ENCODE peak calls at places on chromosomes 3 and 15, in eight cellular contexts. K is natural killer cell; F is AG04449; A is neural crest cell; X is RWPE1; L is posterior cingulate gyrus; R is stimulated activated CD4-positive, alpha-beta T cell treated with anti-CD3 and anti-CD28 coated beads, Interleukin-2, amount 100 ng/mL, for 48 hours; H is LHCN-M2. I is an unnamed sample.

GRCh38 chr15:92643849-92644815 is 11.4 kb downstream of the FAM174B start:
- DNase-seq in K (no peak), F (no peak), A (no peak), X (no peak), L (no peak), R (no peak), H (no peak), I (no peak)

GRCh38 chr3:128551872-128552271 is 58.9 kb upstream of the GATA2 start:
- DNase-seq in K (no peak), F (no peak), A (no peak), X (no peak), L (no peak), R (no peak), H (no peak), I (no peak)

GRCh38 chr3:159252274-159252673 is 450.4 kb downstream of the MFSD1 start:
- DNase-seq in K (no peak), F (peak), A (no peak), X (no peak), L (no peak), R (no peak), H (peak), I (no peak)

GRCh38 chr3:60294181-60294580 is 957.1 kb downstream of the FHIT start:
- DNase-seq in K (no peak), F (no peak), A (no peak), X (no peak), L (no peak), R (no peak), H (no peak), I (no peak)

GRCh38 chr3:110027446-110027845 is 690.1 kb upstream of the DPPA4 start:
- DNase-seq in K (no peak), F (peak), A (no peak), X (peak), L (no peak), R (no peak), H (peak), I (peak)

GRCh38 chr3:116034071-116034470 is 410.8 kb downstream of the GAP43 start:
- DNase-seq in K (no peak), F (no peak), A (no peak), X (no peak), L (no peak), R (no peak), H (no peak), I (no peak)

GRCh38 chr15:95996494-95996893 is 334.0 kb upstream of the NR2F2 start:
- DNase-seq in K (no peak), F (no peak), A (no peak), X (no peak), L (no peak), R (no peak), H (no peak), I (no peak)

GRCh38 chr15:56906766-56907165 is 11.7 kb upstream of the TCF12 start:
- DNase-seq in K (no peak), F (no peak), A (no peak), X (peak), L (no peak), R (no peak), H (no peak), I (no peak)

GRCh38 chr15:55869660-55870059 is 123.8 kb downstream of the NEDD4 start:
- DNase-seq in K (no peak), F (no peak), A (no peak), X (no peak), L (no peak), R (no peak), H (no peak), I (no peak)

GRCh38 chr15:28022961-28023360 is 76.2 kb downstream of the OCA2 start:
- DNase-seq in K (no peak), F (no peak), A (no peak), X (no peak), L (no peak), R (no peak), H (no peak), I (no peak)

GRCh38 chr15:88255496-88256171 is 905 bp downstream of the NTRK3 start:
- DNase-seq in K (no peak), F (no peak), A (peak), X (peak), L (no peak), R (no peak), H (no peak), I (no peak)

GRCh38 chr3:171559586-171559985 is 99.4 kb upstream of the TNIK start:
- DNase-seq in K (no peak), F (no peak), A (no peak), X (no peak), L (no peak), R (no peak), H (no peak), I (no peak)

GRCh38 chr3:13123765-13124164 is 50.5 kb upstream of the IQSEC1 start:
- DNase-seq in K (no peak), F (no peak), A (no peak), X (no peak), L (no peak), R (no peak), H (no peak), I (no peak)

GRCh38 chr3:197023998-197024651 is 5.5 kb downstream of the MELTF start:
- DNase-seq in K (no peak), F (no peak), A (no peak), X (no peak), L (no peak), R (no peak), H (no peak), I (no peak)

GRCh38 chr3:56323986-56324420 is 144.3 kb downstream of the ERC2 start:
- DNase-seq in K (no peak), F (no peak), A (no peak), X (peak), L (no peak), R (no peak), H (peak), I (no peak)